ENCODE peak calls at places on chromosomes 13 and 19, in eight cellular contexts. One of them, this sample, is unnamed.

GRCh38 chr19:19606021-19606420 is 12.5 kb downstream of the PBX4 start:
- DNase-seq in neural crest cell: no peak
- DNase-seq in hypothalamus: no peak
- DNase-seq in NB4: peak
- DNase-seq in natural killer cell: no peak
- DNase-seq in OCI-M1: no peak
- DNase-seq in BJ: no peak
- DNase-seq in activated T-helper 1 cell treated with anti-CD3 and anti-CD28 coated beads, Interleukin-12 subunit alpha, Interleukin-12 subunit beta, Interleukin-2, Interleukin-4 antibody, amounts not matched to agents 30 ng/mL and 10 ng/mL and 1 ng/mL, durations not matched to agents 14 hours and 24 hours and 36 hours: peak
- DNase-seq in this sample: no peak

GRCh38 chr13:59112375-59112774 is 1051.4 kb downstream of the DIAPH3 start:
- DNase-seq in neural crest cell: peak
- DNase-seq in hypothalamus: peak
- DNase-seq in NB4: peak
- DNase-seq in natural killer cell: no peak
- DNase-seq in OCI-M1: peak
- DNase-seq in BJ: peak
- DNase-seq in activated T-helper 1 cell treated with anti-CD3 and anti-CD28 coated beads, Interleukin-12 subunit alpha, Interleukin-12 subunit beta, Interleukin-2, Interleukin-4 antibody, amounts not matched to agents 30 ng/mL and 10 ng/mL and 1 ng/mL, durations not matched to agents 14 hours and 24 hours and 36 hours: no peak
- DNase-seq in this sample: peak

GRCh38 chr19:10991076-10991475 is 30.2 kb downstream of the SMARCA4 start:
- DNase-seq in neural crest cell: no peak
- DNase-seq in hypothalamus: no peak
- DNase-seq in NB4: no peak
- DNase-seq in natural killer cell: no peak
- DNase-seq in OCI-M1: no peak
- DNase-seq in BJ: no peak
- DNase-seq in activated T-helper 1 cell treated with anti-CD3 and anti-CD28 coated beads, Interleukin-12 subunit alpha, Interleukin-12 subunit beta, Interleukin-2, Interleukin-4 antibody, amounts not matched to agents 30 ng/mL and 10 ng/mL and 1 ng/mL, durations not matched to agents 14 hours and 24 hours and 36 hours: no peak
- DNase-seq in this sample: no peak

GRCh38 chr19:46748325-46749109 is 2.3 kb upstream of the STRN4 start:
- DNase-seq in neural crest cell: peak
- DNase-seq in hypothalamus: no peak
- DNase-seq in NB4: peak
- DNase-seq in natural killer cell: peak
- DNase-seq in OCI-M1: peak
- DNase-seq in BJ: no peak
- DNase-seq in activated T-helper 1 cell treated with anti-CD3 and anti-CD28 coated beads, Interleukin-12 subunit alpha, Interleukin-12 subunit beta, Interleukin-2, Interleukin-4 antibody, amounts not matched to agents 30 ng/mL and 10 ng/mL and 1 ng/mL, durations not matched to agents 14 hours and 24 hours and 36 hours: peak
- DNase-seq in this sample: no peak

GRCh38 chr19:40778865-40779284 is 828 bp downstream of the RAB4B start:
- DNase-seq in neural crest cell: no peak
- DNase-seq in hypothalamus: no peak
- DNase-seq in NB4: peak
- DNase-seq in natural killer cell: no peak
- DNase-seq in OCI-M1: peak
- DNase-seq in BJ: no peak
- DNase-seq in activated T-helper 1 cell treated with anti-CD3 and anti-CD28 coated beads, Interleukin-12 subunit alpha, Interleukin-12 subunit beta, Interleukin-2, Interleukin-4 antibody, amounts not matched to agents 30 ng/mL and 10 ng/mL and 1 ng/mL, durations not matched to agents 14 hours and 24 hours and 36 hours: no peak
- DNase-seq in this sample: no peak

GRCh38 chr13:36129539-36129938 is 1.6 kb downstream of the DCLK1 start:
- DNase-seq in neural crest cell: no peak
- DNase-seq in hypothalamus: no peak
- DNase-seq in NB4: no peak
- DNase-seq in natural killer cell: no peak
- DNase-seq in OCI-M1: no peak
- DNase-seq in BJ: no peak
- DNase-seq in activated T-helper 1 cell treated with anti-CD3 and anti-CD28 coated beads, Interleukin-12 subunit alpha, Interleukin-12 subunit beta, Interleukin-2, Interleukin-4 antibody, amounts not matched to agents 30 ng/mL and 10 ng/mL and 1 ng/mL, durations not matched to agents 14 hours and 24 hours and 36 hours: no peak
- DNase-seq in this sample: no peak

GRCh38 chr19:4976412-4977298 is 7.7 kb downstream of the KDM4B start:
- DNase-seq in neural crest cell: no peak
- DNase-seq in hypothalamus: peak
- DNase-seq in NB4: peak
- DNase-seq in natural killer cell: peak
- DNase-seq in OCI-M1: peak
- DNase-seq in BJ: peak
- DNase-seq in activated T-helper 1 cell treated with anti-CD3 and anti-CD28 coated beads, Interleukin-12 subunit alpha, Interleukin-12 subunit beta, Interleukin-2, Interleukin-4 antibody, amounts not matched to agents 30 ng/mL and 10 ng/mL and 1 ng/mL, durations not matched to agents 14 hours and 24 hours and 36 hours: no peak
- DNase-seq in this sample: peak

GRCh38 chr13:77507931-77508776 is 27.4 kb upstream of the SCEL start:
- DNase-seq in neural crest cell: no peak
- DNase-seq in hypothalamus: no peak
- DNase-seq in NB4: no peak
- DNase-seq in natural killer cell: no peak
- DNase-seq in OCI-M1: peak
- DNase-seq in BJ: peak
- DNase-seq in activated T-helper 1 cell treated with anti-CD3 and anti-CD28 coated beads, Interleukin-12 subunit alpha, Interleukin-12 subunit beta, Interleukin-2, Interleukin-4 antibody, amounts not matched to agents 30 ng/mL and 10 ng/mL and 1 ng/mL, durations not matched to agents 14 hours and 24 hours and 36 hours: no peak
- DNase-seq in this sample: no peak

GRCh38 chr13:67119481-67119883 is 110.7 kb downstream of the PCDH9 start:
- DNase-seq in neural crest cell: no peak
- DNase-seq in hypothalamus: no peak
- DNase-seq in NB4: no peak
- DNase-seq in natural killer cell: no peak
- DNase-seq in OCI-M1: no peak
- DNase-seq in BJ: peak
- DNase-seq in activated T-helper 1 cell treated with anti-CD3 and anti-CD28 coated beads, Interleukin-12 subunit alpha, Interleukin-12 subunit beta, Interleukin-2, Interleukin-4 antibody, amounts not matched to agents 30 ng/mL and 10 ng/mL and 1 ng/mL, durations not matched to agents 14 hours and 24 hours and 36 hours: no peak
- DNase-seq in this sample: no peak

GRCh38 chr19:980133-980998 is 3.8 kb upstream of the WDR18 start:
- DNase-seq in neural crest cell: peak
- DNase-seq in hypothalamus: no peak
- DNase-seq in NB4: peak
- DNase-seq in natural killer cell: no peak
- DNase-seq in OCI-M1: peak
- DNase-seq in BJ: no peak
- DNase-seq in activated T-helper 1 cell treated with anti-CD3 and anti-CD28 coated beads, Interleukin-12 subunit alpha, Interleukin-12 subunit beta, Interleukin-2, Interleukin-4 antibody, amounts not matched to agents 30 ng/mL and 10 ng/mL and 1 ng/mL, durations not matched to agents 14 hours and 24 hours and 36 hours: no peak
- DNase-seq in this sample: no peak

GRCh38 chr13:23506071-23506820 is 64.0 kb upstream of the TNFRSF19 start:
- DNase-seq in neural crest cell: no peak
- DNase-seq in hypothalamus: no peak
- DNase-seq in NB4: no peak
- DNase-seq in natural killer cell: no peak
- DNase-seq in OCI-M1: no peak
- DNase-seq in BJ: no peak
- DNase-seq in activated T-helper 1 cell treated with anti-CD3 and anti-CD28 coated beads, Interleukin-12 subunit alpha, Interleukin-12 subunit beta, Interleukin-2, Interleukin-4 antibody, amounts not matched to agents 30 ng/mL and 10 ng/mL and 1 ng/mL, durations not matched to agents 14 hours and 24 hours and 36 hours: no peak
- DNase-seq in this sample: no peak

GRCh38 chr13:34458756-34459462 is 483.2 kb upstream of the NBEA start:
- DNase-seq in neural crest cell: no peak
- DNase-seq in hypothalamus: no peak
- DNase-seq in NB4: no peak
- DNase-seq in natural killer cell: no peak
- DNase-seq in OCI-M1: no peak
- DNase-seq in BJ: no peak
- DNase-seq in activated T-helper 1 cell treated with anti-CD3 and anti-CD28 coated beads, Interleukin-12 subunit alpha, Interleukin-12 subunit beta, Interleukin-2, Interleukin-4 antibody, amounts not matched to agents 30 ng/mL and 10 ng/mL and 1 ng/mL, durations not matched to agents 14 hours and 24 hours and 36 hours: no peak
- DNase-seq in this sample: no peak

GRCh38 chr19:46478356-46478986 is 7.1 kb upstream of the PNMA8A start:
- DNase-seq in neural crest cell: no peak
- DNase-seq in hypothalamus: peak
- DNase-seq in NB4: peak
- DNase-seq in natural killer cell: no peak
- DNase-seq in OCI-M1: peak
- DNase-seq in BJ: no peak
- DNase-seq in activated T-helper 1 cell treated with anti-CD3 and anti-CD28 coated beads, Interleukin-12 subunit alpha, Interleukin-12 subunit beta, Interleukin-2, Interleukin-4 antibody, amounts not matched to agents 30 ng/mL and 10 ng/mL and 1 ng/mL, durations not matched to agents 14 hours and 24 hours and 36 hours: no peak
- DNase-seq in this sample: peak

GRCh38 chr19:45657520-45658163 is 10.4 kb upstream of the GIPR start:
- DNase-seq in neural crest cell: no peak
- DNase-seq in hypothalamus: no peak
- DNase-seq in NB4: no peak
- DNase-seq in natural killer cell: no peak
- DNase-seq in OCI-M1: no peak
- DNase-seq in BJ: no peak
- DNase-seq in activated T-helper 1 cell treated with anti-CD3 and anti-CD28 coated beads, Interleukin-12 subunit alpha, Interleukin-12 subunit beta, Interleukin-2, Interleukin-4 antibody, amounts not matched to agents 30 ng/mL and 10 ng/mL and 1 ng/mL, durations not matched to agents 14 hours and 24 hours and 36 hours: no peak
- DNase-seq in this sample: no peak

GRCh38 chr13:41315466-41316047 is 4.5 kb downstream of the NAA16 start:
- DNase-seq in neural crest cell: no peak
- DNase-seq in hypothalamus: no peak
- DNase-seq in NB4: no peak
- DNase-seq in natural killer cell: no peak
- DNase-seq in OCI-M1: no peak
- DNase-seq in BJ: peak
- DNase-seq in activated T-helper 1 cell treated with anti-CD3 and anti-CD28 coated beads, Interleukin-12 subunit alpha, Interleukin-12 subunit beta, Interleukin-2, Interleukin-4 antibody, amounts not matched to agents 30 ng/mL and 10 ng/mL and 1 ng/mL, durations not matched to agents 14 hours and 24 hours and 36 hours: no peak
- DNase-seq in this sample: no peak

GRCh38 chr19:39131255-39131755 is 5.7 kb downstream of the PAK4 start:
- DNase-seq in neural crest cell: no peak
- DNase-seq in hypothalamus: no peak
- DNase-seq in NB4: no peak
- DNase-seq in natural killer cell: no peak
- DNase-seq in OCI-M1: no peak
- DNase-seq in BJ: no peak
- DNase-seq in activated T-helper 1 cell treated with anti-CD3 and anti-CD28 coated beads, Interleukin-12 subunit alpha, Interleukin-12 subunit beta, Interleukin-2, Interleukin-4 antibody, amounts not matched to agents 30 ng/mL and 10 ng/mL and 1 ng/mL, durations not matched to agents 14 hours and 24 hours and 36 hours: no peak
- DNase-seq in this sample: no peak